ENCODE peak calls at places on chromosome 4, in seven cellular contexts. T, G, K, L, Q, D and V are unnamed samples.

GRCh38 chr4:38871593-38871992 is 4.0 kb downstream of the FAM114A1 start:
- DNase-seq in T (no peak), G (no peak), K (no peak), L (no peak), Q (no peak), D (no peak), V (no peak)

GRCh38 chr4:48331577-48332340 is 9.6 kb upstream of the SLAIN2 start:
- DNase-seq in T (no peak), G (no peak), K (no peak), L (no peak), Q (no peak), D (no peak), V (no peak)

GRCh38 chr4:9703391-9703790 is 78.0 kb upstream of the DRD5 start:
- DNase-seq in T (peak), G (peak), K (peak), L (peak), Q (peak), D (peak), V (peak)

GRCh38 chr4:26127851-26128337 is 192.9 kb upstream of the RBPJ start:
- DNase-seq in T (no peak), G (no peak), K (no peak), L (no peak), Q (no peak), D (no peak), V (no peak)

GRCh38 chr4:186727977-186728519 is 4.4 kb upstream of the FAT1 start:
- DNase-seq in T (no peak), G (no peak), K (no peak), L (no peak), Q (no peak), D (peak), V (no peak)

GRCh38 chr4:7607156-7607910 is 172.6 kb upstream of the PSAPL1 start:
- DNase-seq in T (no peak), G (no peak), K (no peak), L (no peak), Q (no peak), D (no peak), V (no peak)

GRCh38 chr4:2837110-2837903 is 6.3 kb upstream of the ADD1 start:
- DNase-seq in T (no peak), G (no peak), K (no peak), L (peak), Q (no peak), D (no peak), V (no peak)

GRCh38 chr4:25481648-25482047 is 104.6 kb downstream of the ANAPC4 start:
- DNase-seq in T (no peak), G (no peak), K (no peak), L (no peak), Q (no peak), D (no peak), V (no peak)

GRCh38 chr4:76782837-76783236 is 115.1 kb downstream of the SOWAHB start:
- DNase-seq in T (no peak), G (no peak), K (no peak), L (no peak), Q (no peak), D (no peak), V (no peak)

DNA sequence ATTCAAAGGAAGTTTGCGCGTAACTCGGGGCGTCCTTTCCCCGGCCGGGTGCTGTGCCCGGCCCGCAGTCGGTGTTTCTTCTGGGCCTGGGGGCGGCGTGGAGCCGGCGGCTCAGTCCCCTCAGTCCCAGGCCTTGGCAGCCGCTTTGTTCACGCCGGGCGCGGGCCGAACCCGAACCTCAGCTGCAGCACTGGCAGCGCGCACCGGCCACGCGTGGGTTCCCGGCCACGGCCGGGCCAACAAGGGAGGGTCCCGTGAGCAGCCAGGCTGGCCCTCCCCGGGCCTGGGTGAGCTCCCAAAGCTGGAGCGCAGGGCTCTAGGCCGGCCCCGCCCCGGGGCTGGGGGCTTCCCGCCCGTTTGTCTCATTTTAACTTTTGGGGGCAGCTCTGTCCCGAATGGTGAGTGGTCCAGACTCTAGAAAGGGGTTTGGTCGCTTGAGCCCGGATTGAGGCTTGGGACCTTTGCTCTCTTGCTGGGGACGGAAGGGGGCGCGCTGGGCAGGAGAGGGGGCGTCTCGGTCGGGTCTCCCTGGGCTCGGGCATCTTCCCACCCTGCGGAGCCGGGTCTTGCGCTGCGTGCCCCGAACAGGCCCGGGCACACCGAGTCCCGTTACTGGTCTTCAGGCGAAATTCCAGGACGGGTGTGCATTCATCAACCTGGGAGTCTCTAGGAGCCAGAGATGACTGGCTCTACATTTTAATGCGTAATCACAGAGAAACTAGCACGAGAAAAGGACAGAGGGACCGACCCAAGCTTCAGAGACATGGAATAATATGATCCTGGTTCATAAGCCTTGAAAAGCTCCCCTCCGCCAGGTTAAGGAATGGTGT is 177.1 kb downstream of the CBR4 start:
- DNase-seq in T (peak), G (peak), K (no peak), L (peak), Q (peak), D (peak), V (peak)
- TF ChIP-seq CTCF in T (peak), G (no peak), K (no peak), L (peak), Q (no peak), D (no peak), V (no peak)

GRCh38 chr4:69894706-69895105 is 34.8 kb upstream of the SULT1E1 start:
- DNase-seq in T (no peak), G (no peak), K (no peak), L (no peak), Q (no peak), D (no peak), V (no peak)

GRCh38 chr4:69888336-69888735 is 28.4 kb upstream of the SULT1E1 start:
- DNase-seq in T (no peak), G (no peak), K (no peak), L (no peak), Q (no peak), D (no peak), V (no peak)

GRCh38 chr4:69896530-69897116 is 34.2 kb upstream of the CSN1S1 start:
- DNase-seq in T (no peak), G (no peak), K (no peak), L (no peak), Q (no peak), D (no peak), V (no peak)

DNA sequence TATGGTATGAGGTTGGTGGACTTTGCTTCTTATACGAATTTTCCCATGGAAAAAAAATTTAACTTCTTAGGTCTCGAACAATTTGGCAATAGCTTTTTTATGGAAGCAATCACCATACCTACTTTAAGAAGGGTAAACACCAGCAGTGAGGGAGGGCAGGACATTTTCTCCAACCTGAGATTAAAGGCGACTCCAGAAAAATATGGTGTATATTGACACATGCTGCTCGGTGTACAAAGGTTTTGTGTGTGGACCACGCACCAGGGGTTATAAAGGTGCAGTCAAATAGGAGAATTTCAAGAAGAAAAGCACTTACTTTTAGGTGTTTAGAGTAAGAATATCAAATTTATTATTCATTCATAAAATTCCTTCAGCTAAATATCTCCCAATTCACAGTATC is 34.3 kb upstream of the SULT1E1 start:
- DNase-seq in T (no peak), G (no peak), K (no peak), L (no peak), Q (no peak), D (no peak), V (no peak)
- TF ChIP-seq CTCF in T (no peak), G (no peak), K (no peak), L (no peak), Q (no peak), D (no peak), V (no peak)

DNA sequence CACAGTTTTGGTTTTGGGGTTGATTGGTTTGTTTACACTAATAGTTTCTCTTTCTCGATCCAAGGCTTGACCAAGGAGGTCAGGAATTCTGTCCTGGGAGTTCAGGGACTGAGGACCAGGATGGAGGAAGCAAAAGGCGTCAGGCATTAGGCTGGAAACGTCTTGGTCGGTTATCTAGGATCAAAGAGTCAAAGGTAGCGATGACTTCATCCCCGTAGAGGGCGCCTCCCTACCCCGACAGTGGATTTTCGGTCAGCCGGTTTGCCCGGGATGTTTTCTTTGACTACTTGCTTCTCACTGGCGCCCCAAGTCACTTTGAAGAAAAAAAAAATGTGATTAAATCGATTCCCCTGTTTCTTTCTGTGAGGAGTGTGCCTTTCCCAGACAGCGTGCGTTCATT is 985 bp upstream of the FHDC1 start:
- DNase-seq in T (no peak), G (no peak), K (no peak), L (no peak), Q (no peak), D (no peak), V (peak)
- TF ChIP-seq CTCF in T (no peak), G (no peak), K (no peak), L (no peak), Q (no peak), D (no peak), V (peak)

GRCh38 chr4:86060341-86060740 is 299.5 kb downstream of the MAPK10 start:
- DNase-seq in T (no peak), G (no peak), K (no peak), L (no peak), Q (no peak), D (no peak), V (no peak)
- TF ChIP-seq CTCF in T (no peak), G (no peak), K (no peak), L (no peak), Q (no peak), D (no peak), V (no peak)

GRCh38 chr4:138943893-138944292 is 71.7 kb upstream of the NOCT start:
- DNase-seq in T (no peak), G (no peak), K (no peak), L (no peak), Q (no peak), D (no peak), V (no peak)

GRCh38 chr4:138945401-138945800 is 70.2 kb upstream of the NOCT start:
- DNase-seq in T (no peak), G (no peak), K (no peak), L (no peak), Q (no peak), D (no peak), V (no peak)

GRCh38 chr4:138939960-138940359 is 75.6 kb upstream of the NOCT start:
- DNase-seq in T (no peak), G (no peak), K (no peak), L (no peak), Q (no peak), D (no peak), V (no peak)

GRCh38 chr4:138938371-138938699 is 77.2 kb upstream of the NOCT start:
- DNase-seq in T (no peak), G (no peak), K (no peak), L (no peak), Q (no peak), D (no peak), V (peak)

DNA sequence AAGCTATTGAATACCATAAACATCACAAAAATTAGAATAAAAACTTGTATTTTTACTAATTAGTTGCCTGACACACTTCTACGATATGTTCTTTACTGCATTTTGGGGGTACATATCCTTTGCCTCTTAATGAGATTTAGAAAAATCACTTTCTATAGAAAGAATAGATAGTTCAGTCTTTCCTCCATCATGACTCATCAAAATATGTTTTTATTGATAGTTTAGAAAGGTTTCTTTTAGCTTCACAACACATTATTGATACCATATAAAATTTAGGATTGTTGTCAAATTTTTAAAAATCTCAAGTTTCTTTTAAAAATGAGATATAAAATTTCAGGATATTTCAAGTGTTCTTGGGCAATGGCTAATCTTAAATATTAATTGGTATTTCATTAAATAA is 74.5 kb upstream of the NOCT start:
- DNase-seq in T (no peak), G (no peak), K (no peak), L (no peak), Q (no peak), D (no peak), V (no peak)
- TF ChIP-seq CTCF in T (no peak), G (no peak), K (no peak), L (no peak), Q (no peak), D (no peak), V (no peak)

GRCh38 chr4:16142598-16143295 is 58.9 kb upstream of the PROM1 start:
- DNase-seq in T (no peak), G (no peak), K (no peak), L (no peak), Q (no peak), D (no peak), V (no peak)

GRCh38 chr4:16136321-16136720 is 52.5 kb upstream of the PROM1 start:
- DNase-seq in T (no peak), G (no peak), K (no peak), L (no peak), Q (no peak), D (no peak), V (no peak)

GRCh38 chr4:16139066-16139945 is 55.5 kb upstream of the PROM1 start:
- DNase-seq in T (peak), G (no peak), K (no peak), L (no peak), Q (no peak), D (no peak), V (no peak)

GRCh38 chr4:16136771-16137170 is 52.9 kb upstream of the PROM1 start:
- DNase-seq in T (no peak), G (no peak), K (no peak), L (no peak), Q (no peak), D (no peak), V (no peak)

DNA sequence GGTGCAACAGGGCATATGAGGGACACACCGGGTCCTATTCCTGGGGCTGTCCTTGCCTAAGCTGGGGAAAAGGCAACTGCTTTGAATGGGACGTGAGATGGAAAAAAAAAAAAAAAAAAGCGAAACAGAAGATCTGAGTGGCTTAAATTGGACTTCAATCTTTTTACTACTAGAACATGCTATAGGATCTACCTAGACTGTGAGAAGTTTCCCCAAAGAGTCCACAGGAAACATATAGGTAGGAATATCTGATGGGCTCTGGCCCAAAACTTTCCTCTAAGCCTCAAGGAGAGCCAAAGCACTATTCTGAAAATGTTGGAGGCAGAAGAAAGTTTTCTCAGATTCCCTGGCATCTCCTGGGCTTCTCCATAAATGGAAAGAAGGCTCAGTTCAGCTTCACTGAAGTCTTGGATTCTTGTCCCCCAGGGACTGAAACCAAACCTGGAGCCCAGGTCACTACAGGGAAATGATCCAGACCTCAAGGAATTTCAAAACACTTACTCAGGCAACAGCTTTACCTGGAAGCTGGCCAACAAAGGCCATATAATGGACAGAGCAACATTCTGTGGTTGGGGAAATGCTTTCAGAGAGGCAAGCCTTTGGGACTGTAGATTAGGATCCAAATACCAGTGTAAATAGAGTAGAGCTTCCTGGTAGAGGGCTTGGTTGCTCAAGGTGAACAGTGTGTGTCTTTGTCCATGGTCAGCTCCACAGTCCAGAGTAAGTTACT is 56.9 kb upstream of the PROM1 start:
- DNase-seq in T (no peak), G (no peak), K (no peak), L (no peak), Q (no peak), D (no peak), V (no peak)
- TF ChIP-seq CTCF in T (no peak), G (no peak), K (no peak), L (no peak), Q (no peak), D (no peak), V (no peak)